ENCODE peak calls at places on chromosome 18, in eight cellular contexts. Y, G, K, D, R, W, H and N are unnamed samples.

GRCh38 chr18:49697757-49698595 is 115.4 kb downstream of the ACAA2 start:
- DNase-seq in H (peak), Y (no peak), W (no peak), G (no peak), R (peak), K (no peak), D (no peak), N (no peak)

GRCh38 chr18:66645983-66646382 is 42.1 kb upstream of the CDH19 start:
- DNase-seq in R (no peak), W (no peak), K (no peak), Y (no peak), D (no peak), H (no peak), G (no peak), N (no peak)

GRCh38 chr18:58255701-58256311 is 211.8 kb downstream of the NEDD4L start:
- DNase-seq in R (no peak), G (no peak), Y (no peak), W (no peak), K (no peak), H (no peak), D (no peak), N (no peak)

GRCh38 chr18:69196336-69196735 is 204.4 kb upstream of the DOK6 start:
- DNase-seq in Y (no peak), W (no peak), H (no peak), G (no peak), R (no peak), D (no peak), K (no peak), N (no peak)

GRCh38 chr18:43061816-43062215 is 53.7 kb downstream of the RIT2 start:
- DNase-seq in R (no peak), D (no peak), W (no peak), K (no peak), Y (no peak), G (no peak), H (no peak), N (no peak)

GRCh38 chr18:79400591-79401381 is 5.1 kb downstream of the NFATC1 start:
- DNase-seq in D (no peak), W (no peak), K (no peak), H (no peak), Y (peak), R (no peak), G (no peak), N (no peak)

GRCh38 chr18:697012-697411 is 15.4 kb downstream of the ENOSF1 start:
- DNase-seq in G (no peak), D (no peak), R (no peak), K (no peak), H (no peak), Y (no peak), W (no peak), N (no peak)

GRCh38 chr18:22093731-22094374 is 75.5 kb upstream of the GATA6 start:
- DNase-seq in G (no peak), W (no peak), Y (no peak), D (no peak), H (no peak), K (no peak), R (no peak), N (no peak)

GRCh38 chr18:47679864-47680263 is 250.6 kb downstream of the SMAD2 start:
- DNase-seq in W (no peak), Y (no peak), G (no peak), H (no peak), R (no peak), D (no peak), K (no peak), N (no peak)

GRCh38 chr18:48875942-48876511 is 74.7 kb downstream of the SMAD7 start:
- DNase-seq in D (no peak), R (peak), K (no peak), H (no peak), G (no peak), W (no peak), Y (no peak), N (no peak)

GRCh38 chr18:22165603-22166069 is 3.8 kb upstream of the GATA6 start:
- DNase-seq in W (no peak), G (no peak), H (no peak), Y (no peak), R (no peak), K (no peak), D (no peak), N (no peak)

GRCh38 chr18:49763590-49763989 is 49.7 kb downstream of the ACAA2 start:
- DNase-seq in K (no peak), W (no peak), Y (no peak), D (no peak), H (no peak), G (no peak), R (no peak), N (no peak)

GRCh38 chr18:41771971-41772370 is 183.1 kb upstream of the PIK3C3 start:
- DNase-seq in D (no peak), G (no peak), W (no peak), K (no peak), H (no peak), Y (no peak), R (no peak), N (no peak)

GRCh38 chr18:32308493-32309120 is 118.8 kb downstream of the MEP1B start:
- DNase-seq in Y (no peak), W (no peak), D (no peak), R (no peak), G (no peak), K (peak), H (peak), N (peak)

GRCh38 chr18:49794740-49795139 is 18.6 kb downstream of the ACAA2 start:
- DNase-seq in W (no peak), D (no peak), R (no peak), Y (no peak), H (no peak), G (no peak), K (no peak), N (no peak)

GRCh38 chr18:26103579-26103978 is 13.2 kb upstream of the SS18 start:
- DNase-seq in H (no peak), W (no peak), R (peak), D (peak), Y (no peak), K (no peak), G (no peak), N (peak)
- TF ChIP-seq CTCF in H (no peak), W (peak), R (peak), D (peak), Y (peak), K (no peak), G (no peak), N (no peak)

GRCh38 chr18:77711096-77711495 is 461.4 kb downstream of the GALR1 start:
- DNase-seq in Y (no peak), R (peak), K (no peak), W (no peak), G (no peak), D (no peak), H (no peak), N (peak)
- TF ChIP-seq CTCF in Y (no peak), R (no peak), K (no peak), W (no peak), G (no peak), D (peak), H (peak), N (peak)

DNA sequence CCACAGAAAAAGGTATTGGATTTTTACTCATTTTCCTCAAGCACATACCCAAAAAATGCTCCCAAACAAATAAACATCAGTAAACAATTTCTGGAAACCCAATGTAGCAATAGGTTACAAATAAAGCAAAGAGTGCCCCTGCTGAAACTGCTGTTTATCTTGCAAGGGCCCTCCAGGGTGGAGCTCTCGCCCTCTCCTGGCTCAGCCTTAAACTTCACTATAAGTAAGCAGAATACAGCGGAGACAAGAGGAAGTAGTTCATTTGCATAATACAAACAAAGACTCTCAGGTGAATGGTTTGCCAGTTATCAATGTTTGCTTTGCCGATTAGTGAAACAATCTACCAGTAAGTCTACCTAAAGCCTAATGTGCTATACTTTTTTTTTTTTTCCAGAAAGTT is 437.6 kb downstream of the DLGAP1 start:
- DNase-seq in W (peak), R (peak), G (no peak), Y (no peak), K (peak), H (no peak), D (peak), N (peak)
- TF ChIP-seq CTCF in W (peak), R (peak), G (no peak), Y (no peak), K (peak), H (peak), D (peak), N (no peak)

GRCh38 chr18:75124967-75125358 is 84.0 kb downstream of the PTGR3 start:
- DNase-seq in K (no peak), H (no peak), R (no peak), W (no peak), D (no peak), G (no peak), Y (no peak), N (no peak)

GRCh38 chr18:75124551-75124950 is 84.4 kb downstream of the PTGR3 start:
- DNase-seq in G (no peak), R (no peak), D (no peak), Y (no peak), W (no peak), H (no peak), K (no peak), N (no peak)

GRCh38 chr18:75128051-75128605 is 80.8 kb downstream of the PTGR3 start:
- DNase-seq in G (peak), Y (no peak), R (no peak), K (no peak), H (no peak), W (no peak), D (no peak), N (no peak)

GRCh38 chr18:75127143-75128021 is 81.6 kb downstream of the PTGR3 start:
- DNase-seq in D (no peak), H (no peak), R (no peak), K (no peak), W (no peak), G (peak), Y (no peak), N (no peak)

GRCh38 chr18:75125359-75126331 is 83.3 kb downstream of the PTGR3 start:
- DNase-seq in H (no peak), Y (no peak), K (no peak), R (peak), D (no peak), G (no peak), W (peak), N (no peak)
- TF ChIP-seq CTCF in H (no peak), Y (no peak), K (no peak), R (peak), D (no peak), G (peak), W (peak), N (no peak)

DNA sequence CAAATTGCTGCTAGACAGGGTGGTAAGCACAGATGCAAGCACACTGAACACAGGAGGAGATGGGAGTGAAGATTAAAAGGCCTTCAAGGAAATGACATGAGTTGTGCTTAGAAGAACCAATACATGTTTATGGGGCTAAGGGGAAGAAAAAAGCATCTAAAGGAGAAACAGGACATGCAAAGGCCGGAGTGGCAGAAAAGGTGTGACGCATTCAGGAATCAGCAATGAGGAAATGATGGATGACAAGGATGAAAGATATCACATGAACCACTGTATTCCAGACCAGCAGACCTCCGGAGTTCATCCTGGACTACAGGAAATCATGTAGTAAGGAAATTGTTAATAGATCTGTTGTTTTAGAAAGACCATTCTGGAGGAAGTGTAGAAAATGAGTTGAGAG is 42.8 kb downstream of the PPP4R1 start:
- DNase-seq in H (no peak), G (no peak), D (no peak), K (no peak), W (no peak), R (no peak), Y (no peak), N (no peak)
- TF ChIP-seq CTCF in H (no peak), G (no peak), D (no peak), K (no peak), W (no peak), R (no peak), Y (no peak), N (no peak)

GRCh38 chr18:8898990-8899389 is 193.6 kb downstream of the MTCL1 start:
- DNase-seq in R (peak), Y (no peak), W (no peak), D (no peak), G (no peak), H (no peak), K (no peak), N (no peak)
- TF ChIP-seq CTCF in R (peak), Y (no peak), W (peak), D (no peak), G (no peak), H (no peak), K (no peak), N (no peak)

GRCh38 chr18:1811282-1811681 is 760.0 kb downstream of the METTL4 start:
- DNase-seq in G (no peak), H (no peak), K (no peak), R (no peak), D (no peak), Y (no peak), W (no peak), N (no peak)

GRCh38 chr18:1805526-1805925 is 765.8 kb downstream of the METTL4 start:
- DNase-seq in D (no peak), K (no peak), W (no peak), R (no peak), H (no peak), G (no peak), Y (no peak), N (peak)

DNA sequence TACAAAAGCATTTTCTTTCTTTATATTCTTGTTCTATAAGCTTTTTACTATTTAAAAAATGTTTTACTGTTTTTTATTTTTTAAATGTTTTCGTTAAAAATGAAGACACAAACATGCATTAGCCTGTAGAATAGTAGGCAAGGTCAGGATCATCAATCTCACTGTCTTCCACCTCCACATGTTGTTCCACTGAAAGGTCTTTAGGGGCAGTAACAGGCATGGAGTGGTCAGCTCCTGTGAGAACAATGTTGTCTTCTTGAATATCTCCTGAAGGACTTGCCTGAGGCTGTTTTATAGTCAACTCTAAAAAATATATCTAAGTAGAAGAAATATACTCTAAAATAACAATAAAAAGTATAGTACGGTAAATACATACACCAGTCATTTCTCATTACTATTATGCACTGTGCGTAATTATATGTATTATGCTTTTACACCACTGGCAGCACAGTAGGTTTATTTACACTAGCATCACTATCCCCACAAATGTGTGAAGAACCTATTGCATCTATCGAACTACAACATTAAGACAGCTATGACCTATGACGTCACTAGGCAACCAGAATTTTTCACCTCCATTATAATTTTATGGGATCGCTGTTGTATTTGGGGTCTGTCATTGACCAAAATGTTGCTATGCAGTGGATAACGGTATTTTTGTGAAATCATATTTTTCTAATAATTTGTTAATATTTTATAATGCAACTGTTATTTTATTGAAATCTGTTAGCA is 764.3 kb downstream of the METTL4 start:
- DNase-seq in Y (no peak), W (no peak), H (no peak), R (peak), G (no peak), D (no peak), K (no peak), N (no peak)
- TF ChIP-seq CTCF in Y (no peak), W (peak), H (no peak), R (peak), G (no peak), D (no peak), K (no peak), N (no peak)